ENCODE peak calls at places on chromosomes 13 and 19, in ten cellular contexts. One of them, this sample, is unnamed. For H3K36me3, the result is how much of the 10 kb centered on the place peaks cover.

GRCh38 chr19:56577719-56578602 is 10.7 kb downstream of the ZNF470 start:
- DNase-seq in mesenchymal stem cell: no peak
- DNase-seq in endodermal cell: no peak
- DNase-seq in osteoblast: no peak
- DNase-seq in adrenal gland: no peak
- DNase-seq in stomach: no peak
- DNase-seq in ovary: no peak
- DNase-seq in CD8-positive, alpha-beta T cell: no peak
- DNase-seq in heart left ventricle: no peak
- DNase-seq in colonic mucosa: no peak
- DNase-seq in this sample: no peak

GRCh38 chr13:99312493-99312883 is 5.3 kb upstream of the GPR183 start:
- DNase-seq in mesenchymal stem cell: peak
- DNase-seq in endodermal cell: no peak
- DNase-seq in osteoblast: peak
- DNase-seq in adrenal gland: peak
- DNase-seq in stomach: no peak
- DNase-seq in ovary: peak
- DNase-seq in CD8-positive, alpha-beta T cell: no peak
- DNase-seq in heart left ventricle: peak
- DNase-seq in colonic mucosa: no peak
- DNase-seq in this sample: no peak

GRCh38 chr19:33640773-33641172 is 19.0 kb downstream of the CHST8 start:
- DNase-seq in mesenchymal stem cell: no peak
- DNase-seq in endodermal cell: peak
- DNase-seq in osteoblast: no peak
- DNase-seq in adrenal gland: no peak
- DNase-seq in stomach: no peak
- DNase-seq in ovary: no peak
- DNase-seq in CD8-positive, alpha-beta T cell: no peak
- DNase-seq in heart left ventricle: no peak
- DNase-seq in colonic mucosa: no peak
- DNase-seq in this sample: no peak

GRCh38 chr19:2888739-2889224 is 11.9 kb upstream of the ZNF57 start:
- DNase-seq in mesenchymal stem cell: no peak
- DNase-seq in endodermal cell: no peak
- DNase-seq in osteoblast: no peak
- DNase-seq in adrenal gland: no peak
- DNase-seq in stomach: no peak
- DNase-seq in ovary: peak
- DNase-seq in CD8-positive, alpha-beta T cell: peak
- DNase-seq in heart left ventricle: peak
- DNase-seq in colonic mucosa: no peak
- DNase-seq in this sample: peak

GRCh38 chr13:112637017-112637801 is 49.3 kb upstream of the TUBGCP3 start:
- DNase-seq in mesenchymal stem cell: peak
- DNase-seq in endodermal cell: peak
- DNase-seq in osteoblast: no peak
- DNase-seq in adrenal gland: no peak
- DNase-seq in stomach: no peak
- DNase-seq in ovary: no peak
- DNase-seq in CD8-positive, alpha-beta T cell: no peak
- DNase-seq in heart left ventricle: no peak
- DNase-seq in colonic mucosa: no peak
- DNase-seq in this sample: no peak

GRCh38 chr13:20869540-20869939 is 33.0 kb downstream of the XPO4 start:
- DNase-seq in mesenchymal stem cell: peak
- DNase-seq in endodermal cell: no peak
- DNase-seq in osteoblast: no peak
- DNase-seq in adrenal gland: no peak
- DNase-seq in stomach: no peak
- DNase-seq in ovary: no peak
- DNase-seq in CD8-positive, alpha-beta T cell: no peak
- DNase-seq in heart left ventricle: no peak
- DNase-seq in colonic mucosa: no peak
- DNase-seq in this sample: no peak

GRCh38 chr19:12789904-12790619 is 1.2 kb upstream of the JUNB start:
- DNase-seq in mesenchymal stem cell: peak
- DNase-seq in endodermal cell: peak
- DNase-seq in osteoblast: peak
- DNase-seq in adrenal gland: peak
- DNase-seq in stomach: peak
- DNase-seq in ovary: peak
- DNase-seq in CD8-positive, alpha-beta T cell: peak
- DNase-seq in heart left ventricle: peak
- DNase-seq in colonic mucosa: peak
- DNase-seq in this sample: peak

GRCh38 chr19:1739960-1740629 is 13.2 kb upstream of the ONECUT3 start:
- DNase-seq in mesenchymal stem cell: no peak
- DNase-seq in endodermal cell: no peak
- DNase-seq in osteoblast: peak
- DNase-seq in adrenal gland: no peak
- DNase-seq in stomach: no peak
- DNase-seq in ovary: no peak
- DNase-seq in CD8-positive, alpha-beta T cell: no peak
- DNase-seq in heart left ventricle: no peak
- DNase-seq in colonic mucosa: no peak
- DNase-seq in this sample: no peak

GRCh38 chr19:10818306-10819123 is 17.5 kb downstream of the TMED1 start:
- DNase-seq in mesenchymal stem cell: no peak
- DNase-seq in endodermal cell: peak
- DNase-seq in osteoblast: peak
- DNase-seq in adrenal gland: no peak
- DNase-seq in stomach: no peak
- DNase-seq in ovary: no peak
- DNase-seq in CD8-positive, alpha-beta T cell: no peak
- DNase-seq in heart left ventricle: no peak
- DNase-seq in colonic mucosa: no peak
- DNase-seq in this sample: no peak

GRCh38 chr19:10816691-10817090 is 19.3 kb downstream of the TMED1 start:
- DNase-seq in mesenchymal stem cell: no peak
- DNase-seq in endodermal cell: peak
- DNase-seq in osteoblast: peak
- DNase-seq in adrenal gland: no peak
- DNase-seq in stomach: no peak
- DNase-seq in ovary: no peak
- DNase-seq in CD8-positive, alpha-beta T cell: no peak
- DNase-seq in heart left ventricle: no peak
- DNase-seq in colonic mucosa: no peak
- DNase-seq in this sample: no peak

GRCh38 chr19:10819124-10820060 is 16.6 kb downstream of the TMED1 start:
- DNase-seq in mesenchymal stem cell: no peak
- DNase-seq in endodermal cell: no peak
- DNase-seq in osteoblast: no peak
- DNase-seq in adrenal gland: no peak
- DNase-seq in stomach: peak
- DNase-seq in ovary: no peak
- DNase-seq in CD8-positive, alpha-beta T cell: no peak
- DNase-seq in heart left ventricle: no peak
- DNase-seq in colonic mucosa: no peak
- DNase-seq in this sample: no peak

GRCh38 chr19:10815969-10816635 is 19.9 kb downstream of the TMED1 start:
- DNase-seq in mesenchymal stem cell: no peak
- DNase-seq in endodermal cell: peak
- DNase-seq in osteoblast: peak
- DNase-seq in adrenal gland: no peak
- DNase-seq in stomach: no peak
- DNase-seq in ovary: no peak
- DNase-seq in CD8-positive, alpha-beta T cell: no peak
- DNase-seq in heart left ventricle: no peak
- DNase-seq in colonic mucosa: no peak
- DNase-seq in this sample: no peak

GRCh38 chr19:10817291-10818038 is 18.5 kb downstream of the TMED1 start:
- DNase-seq in mesenchymal stem cell: peak
- DNase-seq in endodermal cell: peak
- DNase-seq in osteoblast: peak
- DNase-seq in adrenal gland: peak
- DNase-seq in stomach: peak
- DNase-seq in ovary: peak
- DNase-seq in CD8-positive, alpha-beta T cell: no peak
- DNase-seq in heart left ventricle: peak
- DNase-seq in colonic mucosa: peak
- DNase-seq in this sample: no peak
- H3K36me3 ChIP-seq in mesenchymal stem cell: half or more
- H3K36me3 ChIP-seq in endodermal cell: under half
- H3K36me3 ChIP-seq in osteoblast: half or more
- H3K36me3 ChIP-seq in adrenal gland: half or more
- H3K36me3 ChIP-seq in stomach: half or more
- H3K36me3 ChIP-seq in ovary: under half
- H3K36me3 ChIP-seq in CD8-positive, alpha-beta T cell: under half
- H3K36me3 ChIP-seq in heart left ventricle: half or more
- H3K36me3 ChIP-seq in colonic mucosa: under half
- H3K36me3 ChIP-seq in this sample: under half

GRCh38 chr13:33957497-33957905 is 139.6 kb downstream of the RFC3 start:
- DNase-seq in mesenchymal stem cell: no peak
- DNase-seq in endodermal cell: no peak
- DNase-seq in osteoblast: no peak
- DNase-seq in adrenal gland: no peak
- DNase-seq in stomach: no peak
- DNase-seq in ovary: no peak
- DNase-seq in CD8-positive, alpha-beta T cell: no peak
- DNase-seq in heart left ventricle: no peak
- DNase-seq in colonic mucosa: no peak
- DNase-seq in this sample: no peak

GRCh38 chr13:33958964-33959363 is 141.0 kb downstream of the RFC3 start:
- DNase-seq in mesenchymal stem cell: no peak
- DNase-seq in endodermal cell: no peak
- DNase-seq in osteoblast: no peak
- DNase-seq in adrenal gland: no peak
- DNase-seq in stomach: no peak
- DNase-seq in ovary: no peak
- DNase-seq in CD8-positive, alpha-beta T cell: no peak
- DNase-seq in heart left ventricle: no peak
- DNase-seq in colonic mucosa: no peak
- DNase-seq in this sample: no peak

GRCh38 chr13:33953203-33953602 is 135.3 kb downstream of the RFC3 start:
- DNase-seq in mesenchymal stem cell: no peak
- DNase-seq in endodermal cell: no peak
- DNase-seq in osteoblast: no peak
- DNase-seq in adrenal gland: no peak
- DNase-seq in stomach: no peak
- DNase-seq in ovary: no peak
- DNase-seq in CD8-positive, alpha-beta T cell: no peak
- DNase-seq in heart left ventricle: no peak
- DNase-seq in colonic mucosa: no peak
- DNase-seq in this sample: no peak

DNA sequence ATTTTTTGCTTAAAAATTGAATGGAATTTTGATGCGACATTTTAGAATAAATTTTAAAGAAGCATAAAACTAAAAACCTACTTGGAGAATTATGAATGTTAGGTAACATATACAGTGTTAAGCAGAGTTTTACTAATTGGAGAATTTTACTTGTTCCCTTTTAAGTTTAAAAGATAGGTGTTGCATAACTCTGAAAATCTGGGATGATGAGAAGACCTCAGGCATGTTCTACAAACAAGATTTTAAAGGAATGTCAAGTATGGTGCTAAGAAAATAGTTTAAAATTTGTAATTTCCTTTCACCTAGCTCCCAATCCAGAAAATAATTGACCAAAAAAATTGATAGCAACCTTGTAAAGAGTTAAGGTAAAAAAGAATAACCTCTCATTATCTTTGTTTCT is 135.8 kb downstream of the RFC3 start:
- DNase-seq in mesenchymal stem cell: no peak
- DNase-seq in endodermal cell: no peak
- DNase-seq in osteoblast: no peak
- DNase-seq in adrenal gland: no peak
- DNase-seq in stomach: no peak
- DNase-seq in ovary: no peak
- DNase-seq in CD8-positive, alpha-beta T cell: no peak
- DNase-seq in heart left ventricle: no peak
- DNase-seq in colonic mucosa: no peak
- DNase-seq in this sample: no peak
- H3K27ac ChIP-seq in mesenchymal stem cell: no peak
- H3K27ac ChIP-seq in endodermal cell: no peak
- H3K27ac ChIP-seq in osteoblast: peak
- H3K27ac ChIP-seq in adrenal gland: no peak
- H3K27ac ChIP-seq in stomach: no peak
- H3K27ac ChIP-seq in ovary: no peak
- H3K27ac ChIP-seq in CD8-positive, alpha-beta T cell: no peak
- H3K27ac ChIP-seq in heart left ventricle: peak
- H3K27ac ChIP-seq in colonic mucosa: no peak
- H3K27ac ChIP-seq in this sample: no peak

DNA sequence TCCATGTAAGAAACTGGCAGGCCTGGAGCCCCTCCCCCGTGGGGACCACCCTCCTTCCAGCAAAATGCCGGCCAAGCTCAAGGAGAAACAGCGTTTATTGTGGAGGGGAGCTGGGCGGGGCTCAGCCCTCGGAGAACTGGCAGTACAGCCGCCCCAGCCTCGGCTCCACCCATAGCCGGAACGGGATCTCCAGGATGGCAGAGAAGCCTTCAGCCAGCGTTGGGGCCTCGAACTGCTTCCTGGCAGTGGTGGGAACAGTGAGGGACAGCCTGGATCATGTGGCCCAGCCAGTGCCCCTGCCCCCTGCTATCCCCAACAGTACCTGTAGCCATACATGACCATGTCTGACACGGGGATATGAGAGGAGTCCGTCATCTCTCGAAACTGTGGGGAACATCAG is 6.2 kb downstream of the PNKP start:
- DNase-seq in mesenchymal stem cell: no peak
- DNase-seq in endodermal cell: peak
- DNase-seq in osteoblast: no peak
- DNase-seq in adrenal gland: peak
- DNase-seq in stomach: peak
- DNase-seq in ovary: peak
- DNase-seq in CD8-positive, alpha-beta T cell: no peak
- DNase-seq in heart left ventricle: no peak
- DNase-seq in colonic mucosa: no peak
- DNase-seq in this sample: no peak
- H3K36me3 ChIP-seq in mesenchymal stem cell: half or more
- H3K36me3 ChIP-seq in endodermal cell: half or more
- H3K36me3 ChIP-seq in osteoblast: half or more
- H3K36me3 ChIP-seq in adrenal gland: half or more
- H3K36me3 ChIP-seq in stomach: half or more
- H3K36me3 ChIP-seq in ovary: under half
- H3K36me3 ChIP-seq in CD8-positive, alpha-beta T cell: under half
- H3K36me3 ChIP-seq in heart left ventricle: half or more
- H3K36me3 ChIP-seq in colonic mucosa: under half
- H3K36me3 ChIP-seq in this sample: under half

GRCh38 chr19:42445948-42446347 is 3.2 kb upstream of the CXCL17 start:
- DNase-seq in mesenchymal stem cell: no peak
- DNase-seq in endodermal cell: no peak
- DNase-seq in osteoblast: no peak
- DNase-seq in adrenal gland: no peak
- DNase-seq in stomach: no peak
- DNase-seq in ovary: no peak
- DNase-seq in CD8-positive, alpha-beta T cell: no peak
- DNase-seq in heart left ventricle: no peak
- DNase-seq in colonic mucosa: no peak
- DNase-seq in this sample: no peak

GRCh38 chr19:42442833-42443232 is at the start of gene CXCL17:
- DNase-seq in mesenchymal stem cell: no peak
- DNase-seq in endodermal cell: peak
- DNase-seq in osteoblast: no peak
- DNase-seq in adrenal gland: no peak
- DNase-seq in stomach: peak
- DNase-seq in ovary: no peak
- DNase-seq in CD8-positive, alpha-beta T cell: no peak
- DNase-seq in heart left ventricle: no peak
- DNase-seq in colonic mucosa: no peak
- DNase-seq in this sample: no peak

GRCh38 chr19:42441047-42441440 is 1.7 kb downstream of the CXCL17 start:
- DNase-seq in mesenchymal stem cell: no peak
- DNase-seq in endodermal cell: no peak
- DNase-seq in osteoblast: no peak
- DNase-seq in adrenal gland: no peak
- DNase-seq in stomach: peak
- DNase-seq in ovary: no peak
- DNase-seq in CD8-positive, alpha-beta T cell: no peak
- DNase-seq in heart left ventricle: no peak
- DNase-seq in colonic mucosa: no peak
- DNase-seq in this sample: peak

GRCh38 chr19:42440357-42441046 is 2.2 kb downstream of the CXCL17 start:
- DNase-seq in mesenchymal stem cell: peak
- DNase-seq in endodermal cell: peak
- DNase-seq in osteoblast: peak
- DNase-seq in adrenal gland: peak
- DNase-seq in stomach: peak
- DNase-seq in ovary: peak
- DNase-seq in CD8-positive, alpha-beta T cell: peak
- DNase-seq in heart left ventricle: peak
- DNase-seq in colonic mucosa: peak
- DNase-seq in this sample: peak

GRCh38 chr19:42443944-42444398 is 1.2 kb upstream of the CXCL17 start:
- DNase-seq in mesenchymal stem cell: no peak
- DNase-seq in endodermal cell: no peak
- DNase-seq in osteoblast: no peak
- DNase-seq in adrenal gland: no peak
- DNase-seq in stomach: peak
- DNase-seq in ovary: no peak
- DNase-seq in CD8-positive, alpha-beta T cell: no peak
- DNase-seq in heart left ventricle: no peak
- DNase-seq in colonic mucosa: peak
- DNase-seq in this sample: no peak
- H3K27ac ChIP-seq in mesenchymal stem cell: no peak
- H3K27ac ChIP-seq in endodermal cell: no peak
- H3K27ac ChIP-seq in osteoblast: no peak
- H3K27ac ChIP-seq in adrenal gland: no peak
- H3K27ac ChIP-seq in stomach: peak
- H3K27ac ChIP-seq in ovary: no peak
- H3K27ac ChIP-seq in CD8-positive, alpha-beta T cell: no peak
- H3K27ac ChIP-seq in heart left ventricle: no peak
- H3K27ac ChIP-seq in colonic mucosa: peak
- H3K27ac ChIP-seq in this sample: no peak